ENCODE peak calls at places on chromosomes 3 and 15, in seven cellular contexts. N is NT2/D1, R is pancreas, X is colonic mucosa, G is putamen, S is LoVo, F is small intestine. U is an unnamed sample.

GRCh38 chr15:49645937-49646336 is 25.1 kb downstream of the DTWD1 start:
- DNase-seq in N (no peak), G (no peak), X (peak; percentile 20), S (peak; percentile 36), R (peak; percentile 25), F (peak; percentile 3), U (no peak)

GRCh38 chr3:195774917-195775316 is 36.8 kb downstream of the MUC4 start:
- DNase-seq in S (no peak), X (peak; percentile 42), R (peak; percentile 37), F (peak; percentile 20), N (peak; percentile 54), G (no peak), U (no peak)

GRCh38 chr15:22973286-22973685 is 6.9 kb downstream of the CYFIP1 start:
- DNase-seq in G (no peak), N (no peak), F (peak; percentile 25), S (no peak), X (no peak), R (no peak), U (no peak)

GRCh38 chr3:140972833-140973232 is 31.2 kb downstream of the SLC25A36 start:
- DNase-seq in X (no peak), G (no peak), F (peak; percentile 24), N (no peak), R (no peak), S (peak; percentile 6), U (no peak)

GRCh38 chr3:129065727-129066087 is 5.1 kb downstream of the GP9 start:
- DNase-seq in X (peak; percentile 72), R (no peak), F (peak; percentile 39), N (no peak), G (no peak), S (no peak), U (no peak)

GRCh38 chr3:69161587-69162196 is 39.3 kb upstream of the LMOD3 start:
- DNase-seq in S (peak; percentile 58), G (peak; percentile 67), X (peak; percentile 30), N (no peak), R (no peak), F (peak; percentile 56), U (peak; percentile 5)

GRCh38 chr3:185724761-185725160 is 100.1 kb downstream of the IGF2BP2 start:
- DNase-seq in X (no peak), N (no peak), S (no peak), G (no peak), F (no peak), R (no peak), U (no peak)

GRCh38 chr15:66831801-66832390 is 129.9 kb downstream of the SMAD6 start:
- DNase-seq in R (no peak), X (no peak), F (no peak), G (no peak), N (no peak), S (no peak), U (no peak)

GRCh38 chr15:92463826-92464225 is 70.1 kb downstream of the ST8SIA2 start:
- DNase-seq in S (peak; percentile 26), X (no peak), R (no peak), N (no peak), F (no peak), G (no peak), U (no peak)

GRCh38 chr3:23474580-23475357 is 271.6 kb downstream of the UBE2E2 start:
- DNase-seq in F (no peak), X (no peak), R (no peak), N (no peak), G (no peak), S (no peak), U (no peak)

GRCh38 chr3:12935861-12936830 is 94.8 kb upstream of the RPL32 start:
- DNase-seq in S (no peak), F (no peak), R (no peak), N (no peak), X (no peak), G (no peak), U (no peak)

GRCh38 chr3:71542548-71543370 is 40.8 kb downstream of the FOXP1 start:
- DNase-seq in F (no peak), S (peak; percentile 43), N (no peak), R (peak; percentile 46), X (peak; percentile 91), G (peak; percentile 76), U (no peak)

GRCh38 chr3:166060789-166061479 is 223.7 kb upstream of the BCHE start:
- DNase-seq in R (no peak), G (no peak), X (no peak), F (no peak), N (no peak), S (no peak), U (no peak)

GRCh38 chr15:60800729-60801072 is 321.8 kb upstream of the ICE2 start:
- DNase-seq in S (no peak), R (no peak), X (no peak), G (no peak), N (no peak), F (no peak), U (no peak)

GRCh38 chr3:112405845-112406244 is 72.9 kb downstream of the CD200 start:
- DNase-seq in G (no peak), R (no peak), S (peak; percentile 55), N (no peak), X (no peak), F (no peak), U (peak; percentile 47)

GRCh38 chr3:106825962-106826605 is 551.2 kb upstream of the CCDC54 start:
- DNase-seq in X (no peak), N (no peak), F (no peak), G (no peak), S (no peak), R (no peak), U (no peak)

U was measured in GM12864.